ENCODE peak calls at places on chromosome X, in four cellular contexts. K, R, U and O are unnamed samples.

GRCh38 chrX:49205443-49205842 is 5.5 kb upstream of the SYP start:
- DNase-seq in R (no peak), K (no peak), U (no peak), O (no peak)

GRCh38 chrX:44314259-44314734 is 29.2 kb downstream of the EFHC2 start:
- DNase-seq in R (no peak), K (no peak), U (peak; percentile 6), O (no peak)

GRCh38 chrX:1388651-1389050 is 3.3 kb downstream of the SLC25A6 start:
- DNase-seq in U (no peak), R (no peak), K (no peak), O (no peak)

GRCh38 chrX:7889680-7890079 is 37.5 kb downstream of the PNPLA4 start:
- DNase-seq in U (peak; percentile 51), K (no peak), R (no peak), O (no peak)

GRCh38 chrX:154482786-154483185 is 3.6 kb downstream of the UBL4A start:
- DNase-seq in K (no peak), R (no peak), U (no peak), O (no peak)

GRCh38 chrX:85004255-85004654 is 578 bp downstream of the APOOL start:
- DNase-seq in K (no peak), U (peak; percentile 35), R (no peak), O (no peak)

GRCh38 chrX:40470830-40471429 is 109.8 kb upstream of the ATP6AP2 start:
- DNase-seq in K (no peak), R (peak; percentile 17), U (no peak), O (no peak)

GRCh38 chrX:56763556-56764152 is 34.6 kb downstream of the NBDY start:
- DNase-seq in U (peak; percentile 71), R (no peak), K (no peak), O (no peak)

GRCh38 chrX:49260221-49260985 is 4.1 kb downstream of the FOXP3 start:
- DNase-seq in U (no peak), R (no peak), K (no peak), O (no peak)

GRCh38 chrX:28625223-28625622 is 38.0 kb downstream of the IL1RAPL1 start:
- DNase-seq in U (no peak), K (no peak), R (peak; percentile 35), O (no peak)

GRCh38 chrX:84187501-84188319 is at the start of gene RPS6KA6:
- DNase-seq in R (peak; percentile 25), K (peak; percentile 14), U (peak; percentile 25), O (peak; percentile 22)

GRCh38 chrX:124023838-124024238 is 62.3 kb downstream of the STAG2 start:
- DNase-seq in K (no peak), R (no peak), U (peak; percentile 13), O (no peak)

GRCh38 chrX:152824841-152825374 is 5.6 kb downstream of the CETN2 start:
- DNase-seq in K (no peak), U (peak; percentile 25), R (no peak), O (no peak)